ENCODE peak calls at places on chromosomes 16 and 17, in five cellular contexts. A, D, V, H and J are unnamed samples.

GRCh38 chr17:34378664-34379101 is 15.7 kb upstream of the CCL1 start:
- DNase-seq in H (no peak), A (no peak), V (no peak), D (no peak), J (no peak)

GRCh38 chr16:21653571-21653970 is 1.2 kb upstream of the IGSF6 start:
- DNase-seq in D (no peak), H (no peak), A (no peak), V (no peak), J (no peak)

GRCh38 chr16:30541502-30542329 is 7.1 kb upstream of the ZNF747 start:
- DNase-seq in A (peak; percentile 82), V (peak; percentile 78), D (peak; percentile 79), H (no peak), J (no peak)

GRCh38 chr16:1572664-1573063 is 39.2 kb downstream of the TMEM204 start:
- DNase-seq in D (no peak), A (no peak), H (no peak), V (no peak), J (no peak)

GRCh38 chr17:48149174-48150106 is 41.9 kb downstream of the SNX11 start:
- DNase-seq in D (peak; percentile 85), V (no peak), A (no peak), H (no peak), J (peak; percentile 55)

GRCh38 chr16:3020247-3020603 is at the start of gene TNFRSF12A:
- DNase-seq in V (peak; percentile 78), H (peak; percentile 77), A (peak; percentile 68), D (peak; percentile 91), J (peak; percentile 84)

GRCh38 chr16:72908362-72908838 is 139.5 kb downstream of the ZFHX3 start:
- DNase-seq in H (no peak), D (no peak), A (no peak), V (no peak), J (no peak)

GRCh38 chr17:15171433-15172047 is 93.6 kb downstream of the PMP22 start:
- DNase-seq in A (peak; percentile 75), V (peak; percentile 75), H (peak; percentile 61), D (peak; percentile 85), J (peak; percentile 54)

GRCh38 chr17:74949455-74950115 is 13.9 kb downstream of the OTOP3 start:
- DNase-seq in V (no peak), H (no peak), D (no peak), A (no peak), J (no peak)

GRCh38 chr17:4043862-4044261 is 79.6 kb upstream of the ATP2A3 start:
- DNase-seq in H (no peak), D (no peak), V (no peak), A (no peak), J (no peak)

GRCh38 chr17:55577011-55577586 is 65.8 kb upstream of the SMIM36 start:
- DNase-seq in H (peak; percentile 7), A (peak; percentile 84), V (peak; percentile 53), D (no peak), J (no peak)

GRCh38 chr17:83046759-83047478 is 32.5 kb upstream of the METRNL start:
- DNase-seq in H (no peak), V (no peak), A (no peak), D (no peak), J (no peak)

GRCh38 chr16:11107781-11108465 is 148.1 kb downstream of the SOCS1 start:
- DNase-seq in A (peak; percentile 90), V (peak; percentile 94), D (peak; percentile 77), H (no peak), J (no peak)

GRCh38 chr16:85716680-85717038 is 27.9 kb upstream of the GINS2 start:
- DNase-seq in H (no peak), D (no peak), V (no peak), A (no peak), J (no peak)

GRCh38 chr17:42754782-42755181 is 6.2 kb upstream of the RAMP2 start:
- DNase-seq in D (no peak), H (no peak), V (no peak), A (peak; percentile 41), J (no peak)

GRCh38 chr17:75753514-75754377 is 11.2 kb downstream of the GALK1 start:
- DNase-seq in A (peak; percentile 56), V (peak; percentile 69), H (no peak), D (peak; percentile 84), J (peak; percentile 63)

GRCh38 chr16:82248677-82249076 is 78.7 kb upstream of the MPHOSPH6 start:
- DNase-seq in V (no peak), D (no peak), H (no peak), A (no peak), J (no peak)

GRCh38 chr16:88650749-88651275 is at the start of gene CYBA:
- DNase-seq in A (peak; percentile 22), V (peak; percentile 84), H (peak; percentile 19), D (peak; percentile 85), J (peak; percentile 44)

GRCh38 chr16:68590201-68590994 is 51.3 kb downstream of the ZFP90 start:
- DNase-seq in D (peak; percentile 85), A (peak; percentile 7), V (peak; percentile 14), H (peak; percentile 50), J (peak; percentile 58)

GRCh38 chr16:68596266-68596665 is 48.8 kb upstream of the CDH3 start:
- DNase-seq in V (no peak), H (peak; percentile 64), D (no peak), A (no peak), J (no peak)

DNA sequence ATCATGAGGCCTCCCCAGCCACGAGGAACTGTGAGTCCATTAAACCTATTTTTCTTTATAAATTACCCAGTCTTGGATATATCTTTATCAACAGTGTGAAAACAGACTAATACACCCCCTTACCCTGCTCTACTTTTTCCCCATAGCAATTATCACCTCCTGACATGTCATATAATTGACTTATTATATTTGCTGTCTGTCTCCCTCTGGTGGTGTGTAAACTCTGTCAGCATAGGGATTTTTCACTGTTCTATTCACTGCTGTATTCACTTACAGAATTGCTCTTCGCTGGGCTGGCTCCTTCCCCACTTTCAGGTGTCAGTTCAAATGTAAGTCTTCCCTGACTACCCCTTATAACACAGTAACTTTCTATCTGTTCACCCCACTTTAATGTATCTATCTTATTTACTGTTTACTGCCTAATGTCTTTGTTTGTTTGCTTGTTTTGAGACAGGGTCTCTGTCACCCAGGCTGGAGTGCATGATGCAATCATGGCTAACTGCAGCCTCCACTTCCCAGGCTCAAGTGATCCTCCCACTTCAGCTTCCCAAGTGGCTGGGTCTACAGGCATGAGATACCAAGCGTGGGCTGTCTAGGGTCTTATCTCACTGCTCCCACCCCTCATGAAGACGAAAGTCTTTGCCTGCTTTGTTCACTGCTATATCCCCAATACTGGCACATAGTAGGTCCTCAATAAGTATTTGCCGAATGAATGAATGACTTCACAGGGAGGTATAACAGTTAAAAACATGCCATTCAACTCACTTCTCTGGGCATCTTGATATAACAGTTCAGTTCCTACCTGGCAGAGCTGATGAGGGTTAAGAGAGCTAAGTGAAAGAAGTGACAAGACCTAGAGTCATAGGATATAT is 52.4 kb upstream of the CDH3 start:
- DNase-seq in A (no peak), V (no peak), D (no peak), H (no peak), J (no peak)
- H2BK120ac ChIP-seq in A (no peak overlapping the region), V (no peak overlapping the region), D (no peak overlapping the region), H (no peak overlapping the region), J (no peak overlapping the region)

GRCh38 chr17:40464392-40464855 is 21.2 kb downstream of the IGFBP4 start:
- DNase-seq in A (no peak), H (no peak), D (no peak), V (no peak), J (no peak)

GRCh38 chr17:40462343-40463121 is 19.3 kb downstream of the IGFBP4 start:
- DNase-seq in V (no peak), H (no peak), A (no peak), D (no peak), J (no peak)

GRCh38 chr17:40461036-40461721 is 17.9 kb downstream of the IGFBP4 start:
- DNase-seq in A (no peak), D (no peak), V (no peak), H (no peak), J (no peak)

GRCh38 chr17:40461774-40462342 is 18.6 kb downstream of the IGFBP4 start:
- DNase-seq in D (no peak), V (no peak), A (no peak), H (no peak), J (no peak)

DNA sequence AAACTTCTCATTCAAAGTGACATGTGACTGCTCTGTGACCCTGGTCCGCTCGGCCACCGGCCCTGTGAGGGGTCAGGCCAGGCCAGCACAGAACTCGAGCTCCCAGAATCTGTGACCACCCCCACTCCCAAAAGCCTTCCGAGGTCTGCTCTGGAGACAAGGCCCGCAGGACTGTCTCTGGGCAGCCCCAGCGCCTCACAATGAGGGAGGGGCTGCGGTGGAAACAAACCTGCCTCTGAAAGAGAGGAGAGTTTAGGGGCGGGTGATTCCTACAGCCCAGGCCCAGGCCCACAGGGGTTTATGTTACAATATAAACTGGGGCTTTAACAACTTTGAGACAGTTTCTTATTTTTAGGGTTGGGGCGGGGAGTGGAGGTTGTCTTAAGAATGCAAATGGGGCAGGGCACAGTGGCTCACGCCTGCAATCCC is 19.9 kb downstream of the IGFBP4 start:
- DNase-seq in D (no peak), A (no peak), V (no peak), H (no peak), J (no peak)
- H2BK120ac ChIP-seq in D (no peak overlapping the region), A (no peak overlapping the region), V (no peak overlapping the region), H (no peak overlapping the region), J (no peak overlapping the region)

DNA sequence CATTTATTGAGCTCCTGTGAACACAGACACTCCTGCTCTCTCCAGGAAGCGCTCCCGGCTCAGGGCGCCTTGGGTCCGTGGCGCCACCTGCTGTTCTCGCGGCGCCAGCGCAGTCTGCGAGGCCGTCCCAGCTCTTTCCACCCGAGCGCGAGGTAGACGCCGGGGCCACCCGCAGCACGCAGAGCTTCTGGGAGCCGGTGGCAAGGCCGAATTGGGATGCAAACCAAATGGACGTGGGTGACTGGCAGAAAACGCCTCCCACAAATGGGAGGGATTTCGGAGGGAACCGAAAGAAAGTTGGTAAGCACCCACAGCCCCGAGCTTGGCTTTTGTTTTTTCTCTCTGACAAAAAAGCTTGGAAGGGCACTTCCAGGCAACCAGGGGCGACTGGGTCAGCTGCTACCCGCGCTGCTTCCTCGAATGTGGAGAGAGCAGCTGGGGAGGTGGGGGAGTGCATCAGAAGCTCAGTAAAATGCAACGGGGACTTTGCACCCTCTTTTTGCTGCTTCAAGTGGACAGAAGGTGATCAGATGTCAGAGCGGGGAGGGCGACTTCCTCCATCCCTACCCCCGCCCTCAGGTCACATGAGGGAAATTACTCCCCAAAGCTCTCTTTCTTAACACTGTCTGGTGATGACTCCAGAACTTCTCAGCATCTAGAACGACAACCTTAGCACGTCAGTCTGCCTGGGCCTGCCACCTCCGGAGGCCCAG is 13.5 kb upstream of the N4BP1 start:
- DNase-seq in D (peak; percentile 87), A (peak; percentile 75), H (peak; percentile 80), V (peak; percentile 87), J (peak; percentile 76)
- H2BK120ac ChIP-seq in D (no peak overlapping the region), A (peak overlapping the region; percentile 54), H (no peak overlapping the region), V (no peak overlapping the region), J (no peak overlapping the region)

GRCh38 chr17:6640536-6641373 is at the start of the genes KIAA0753 and TXNDC17:
- DNase-seq in A (peak; percentile 90), D (peak; percentile 94), V (peak; percentile 94), H (peak; percentile 69), J (peak; percentile 89)
- H2BK120ac ChIP-seq in A (peak within 1 kb of the TSS; percentile 100), D (no peak within 1 kb of the TSS), V (peak within 1 kb of the TSS; percentile 96), H (peak within 1 kb of the TSS; percentile 97), J (no peak within 1 kb of the TSS)

GRCh38 chr16:84559311-84559932 is 55.0 kb upstream of the MEAK7 start:
- DNase-seq in A (no peak), H (peak; percentile 96), V (no peak), D (no peak), J (no peak)
- H2BK120ac ChIP-seq in A (no peak overlapping the region), H (no peak overlapping the region), V (no peak overlapping the region), D (no peak overlapping the region), J (peak overlapping the region; percentile 14)